ENCODE peak calls at places on chromosomes 5 and 9, in six cellular contexts. Y is A549, Q is body of pancreas, W is right lobe of liver, T is endothelial cell of umbilical vein, M is sigmoid colon. R is an unnamed sample.

GRCh38 chr9:27528278-27528885 is 1.2 kb downstream of the MOB3B start:
- DNase-seq in Y (no peak), Q (peak; percentile 81), W (peak; percentile 73), T (peak; percentile 6), M (peak; percentile 94), R (peak; percentile 70)

GRCh38 chr5:81994679-81995078 is 22.9 kb downstream of the ATG10 start:
- DNase-seq in Y (no peak), Q (no peak), W (no peak), T (no peak), M (no peak), R (no peak)

GRCh38 chr5:54090495-54091084 is 219.8 kb downstream of the ARL15 start:
- DNase-seq in Y (peak; percentile 18), Q (no peak), W (no peak), T (peak; percentile 46), M (no peak), R (no peak)

GRCh38 chr9:135992486-135993408 is 31.6 kb upstream of the UBAC1 start:
- DNase-seq in Y (peak; percentile 36), Q (peak; percentile 72), W (peak; percentile 89), T (peak; percentile 81), M (peak; percentile 94), R (peak; percentile 93)

GRCh38 chr9:91176426-91176825 is 185.3 kb downstream of the AUH start:
- DNase-seq in Y (no peak), Q (no peak), W (no peak), T (no peak), M (no peak), R (peak; percentile 15)

GRCh38 chr9:118929317-118929716 is 439.9 kb downstream of the BRINP1 start:
- DNase-seq in Y (no peak), Q (no peak), W (no peak), T (no peak), M (no peak), R (no peak)

GRCh38 chr9:75130621-75131020 is 42.3 kb downstream of the OSTF1 start:
- DNase-seq in Y (no peak), Q (no peak), W (no peak), T (no peak), M (no peak), R (no peak)

GRCh38 chr9:135905380-135906282 is 1.7 kb downstream of the CAMSAP1 start:
- DNase-seq in Y (no peak), Q (no peak), W (no peak), T (no peak), M (peak; percentile 54), R (peak; percentile 56)

GRCh38 chr9:117034862-117035261 is 347.8 kb downstream of the TRIM32 start:
- DNase-seq in Y (no peak), Q (no peak), W (no peak), T (no peak), M (no peak), R (no peak)

GRCh38 chr9:20112367-20112766 is 323.5 kb upstream of the SLC24A2 start:
- DNase-seq in Y (no peak), Q (no peak), W (no peak), T (no peak), M (no peak), R (no peak)

GRCh38 chr9:94687451-94687850 is 39.0 kb upstream of the AOPEP start:
- DNase-seq in Y (no peak), Q (no peak), W (no peak), T (no peak), M (no peak), R (no peak)

GRCh38 chr5:175573493-175574269 is 84.2 kb upstream of the HRH2 start:
- DNase-seq in Y (no peak), Q (no peak), W (no peak), T (no peak), M (no peak), R (no peak)

GRCh38 chr5:72951850-72952468 is 3.9 kb upstream of the FCHO2 start:
- DNase-seq in Y (peak; percentile 41), Q (no peak), W (no peak), T (peak; percentile 71), M (no peak), R (no peak)

GRCh38 chr5:67299317-67299716 is 102.7 kb upstream of the CD180 start:
- DNase-seq in Y (no peak), Q (no peak), W (no peak), T (no peak), M (no peak), R (no peak)

GRCh38 chr5:178126556-178126955 is 4.3 kb upstream of the RMND5B start:
- DNase-seq in Y (no peak), Q (no peak), W (no peak), T (no peak), M (no peak), R (no peak)

GRCh38 chr9:100292414-100292813 is 60.3 kb downstream of the TEX10 start:
- DNase-seq in Y (no peak), Q (no peak), W (no peak), T (no peak), M (no peak), R (no peak)

GRCh38 chr5:1523480-1523792 is 324 bp downstream of the LPCAT1 start:
- DNase-seq in Y (no peak), Q (peak; percentile 16), W (no peak), T (no peak), M (no peak), R (peak; percentile 31)

GRCh38 chr5:14880688-14881087 is 9.1 kb upstream of the ANKH start:
- DNase-seq in Y (no peak), Q (no peak), W (no peak), T (no peak), M (no peak), R (no peak)

GRCh38 chr5:10660135-10660534 is 96.3 kb downstream of the ANKRD33B start:
- DNase-seq in Y (no peak), Q (no peak), W (no peak), T (no peak), M (peak; percentile 50), R (no peak)

GRCh38 chr5:172370237-172370640 is 84.1 kb downstream of the SH3PXD2B start:
- DNase-seq in Y (no peak), Q (no peak), W (no peak), T (no peak), M (no peak), R (no peak)

GRCh38 chr5:443239-444151 is 519 bp downstream of the EXOC3 start:
- DNase-seq in Y (peak; percentile 44), Q (no peak), W (no peak), T (peak; percentile 9), M (peak; percentile 66), R (peak; percentile 20)

GRCh38 chr9:88980732-88981336 is 10.4 kb upstream of the S1PR3 start:
- DNase-seq in Y (no peak), Q (no peak), W (no peak), T (no peak), M (no peak), R (no peak)

GRCh38 chr5:38793099-38793498 is 52.7 kb upstream of the OSMR start:
- DNase-seq in Y (no peak), Q (no peak), W (no peak), T (no peak), M (no peak), R (no peak)

GRCh38 chr9:120937127-120937526 is 10.5 kb upstream of the TRAF1 start:
- DNase-seq in Y (no peak), Q (no peak), W (no peak), T (no peak), M (peak; percentile 71), R (peak; percentile 25)

GRCh38 chr5:78591227-78591626 is 57.3 kb downstream of the LHFPL2 start:
- DNase-seq in Y (peak; percentile 53), Q (no peak), W (no peak), T (peak; percentile 67), M (no peak), R (no peak)

GRCh38 chr9:764105-764524 is 77.4 kb upstream of the DMRT1 start:
- DNase-seq in Y (peak; percentile 86), Q (peak; percentile 75), W (peak; percentile 51), T (peak; percentile 90), M (peak; percentile 86), R (peak; percentile 67)

GRCh38 chr5:169767938-169768337 is 130.9 kb downstream of the DOCK2 start:
- DNase-seq in Y (no peak), Q (peak; percentile 52), W (peak; percentile 19), T (no peak), M (no peak), R (peak; percentile 91)

GRCh38 chr5:96868603-96869371 is 7.5 kb upstream of the ERAP2 start:
- DNase-seq in Y (peak; percentile 54), Q (peak; percentile 26), W (no peak), T (peak; percentile 70), M (no peak), R (no peak)

GRCh38 chr9:90311811-90312210 is 330.8 kb downstream of the DIRAS2 start:
- DNase-seq in Y (no peak), Q (no peak), W (no peak), T (no peak), M (no peak), R (no peak)

GRCh38 chr5:136814621-136815378 is 449.5 kb upstream of the TRPC7 start:
- DNase-seq in Y (no peak), Q (no peak), W (no peak), T (no peak), M (no peak), R (no peak)

GRCh38 chr5:51652980-51653379 is 269.7 kb downstream of the ISL1 start:
- DNase-seq in Y (no peak), Q (no peak), W (no peak), T (peak; percentile 70), M (no peak), R (no peak)

GRCh38 chr5:148829248-148829594 is 2.8 kb downstream of the ADRB2 start:
- DNase-seq in Y (no peak), Q (no peak), W (no peak), T (no peak), M (no peak), R (no peak)
- H3K4me1 ChIP-seq in Y (peaks cover 4% of the 10 kb centered on the region), Q (peaks cover 14% of the 10 kb centered on the region), W (no peaks in the 10 kb centered on the region), T (peaks cover 34% of the 10 kb centered on the region), M (no peaks in the 10 kb centered on the region), R (no peaks in the 10 kb centered on the region)

GRCh38 chr9:87521834-87522233 is 24.2 kb downstream of the DAPK1 start:
- DNase-seq in Y (no peak), Q (no peak), W (no peak), T (no peak), M (no peak), R (no peak)
- TF ChIP-seq POLR2A in Y (no peak), Q (no peak), W (no peak), T (no peak), M (no peak), R (no peak)

GRCh38 chr5:133896873-133897272 is 71.6 kb downstream of the C5orf15 start:
- DNase-seq in Y (no peak), Q (no peak), W (no peak), T (no peak), M (no peak), R (no peak)

GRCh38 chr5:133895979-133896378 is 72.4 kb downstream of the C5orf15 start:
- DNase-seq in Y (no peak), Q (no peak), W (no peak), T (no peak), M (no peak), R (no peak)

GRCh38 chr5:133897431-133897830 is 71.0 kb downstream of the C5orf15 start:
- DNase-seq in Y (no peak), Q (no peak), W (no peak), T (no peak), M (no peak), R (no peak)

GRCh38 chr5:133894143-133894542 is 74.3 kb downstream of the C5orf15 start:
- DNase-seq in Y (no peak), Q (no peak), W (no peak), T (no peak), M (no peak), R (no peak)

GRCh38 chr5:133896446-133896845 is 72.0 kb downstream of the C5orf15 start:
- DNase-seq in Y (no peak), Q (no peak), W (no peak), T (no peak), M (no peak), R (no peak)
- H3K27ac ChIP-seq in Y (no peak overlapping the region), Q (no peak overlapping the region), W (no peak overlapping the region), T (no peak overlapping the region), M (no peak overlapping the region), R (no peak overlapping the region)

GRCh38 chr9:101371813-101372212 is 13.0 kb downstream of the BAAT start:
- DNase-seq in Y (no peak), Q (no peak), W (no peak), T (no peak), M (no peak), R (no peak)
- H3K4me1 ChIP-seq in Y (peaks cover 79% of the 10 kb centered on the region), Q (peaks cover 5% of the 10 kb centered on the region), W (no peaks in the 10 kb centered on the region), T (no peaks in the 10 kb centered on the region), M (no peaks in the 10 kb centered on the region), R (peaks cover 5% of the 10 kb centered on the region)